ENCODE peak calls at places on chromosomes 13 and 19, in five cellular contexts. One of them, this sample, is unnamed.

GRCh38 chr19:5314012-5314906 is 26.4 kb downstream of the PTPRS start:
- DNase-seq in coronary artery: no peak
- DNase-seq in WTC11: no peak
- DNase-seq in GM12878: no peak
- DNase-seq in glutamatergic neuron: no peak
- DNase-seq in this sample: no peak

GRCh38 chr19:46537136-46538097 is 41.8 kb upstream of the PNMA8B start:
- DNase-seq in WTC11: peak; percentile 83
- DNase-seq in coronary artery: no peak
- DNase-seq in GM12878: no peak
- DNase-seq in glutamatergic neuron: peak; percentile 81
- DNase-seq in this sample: peak; percentile 86

GRCh38 chr13:113597386-113598080 is 13.0 kb downstream of the TFDP1 start:
- DNase-seq in coronary artery: peak; percentile 41
- DNase-seq in glutamatergic neuron: no peak
- DNase-seq in WTC11: peak; percentile 8
- DNase-seq in GM12878: no peak
- DNase-seq in this sample: no peak

GRCh38 chr19:35058370-35058769 is 16.8 kb downstream of the HPN start:
- DNase-seq in coronary artery: no peak
- DNase-seq in GM12878: no peak
- DNase-seq in WTC11: no peak
- DNase-seq in glutamatergic neuron: no peak
- DNase-seq in this sample: no peak

GRCh38 chr13:114132419-114133121 is at the start of gene RASA3:
- DNase-seq in GM12878: no peak
- DNase-seq in WTC11: peak; percentile 83
- DNase-seq in glutamatergic neuron: peak; percentile 83
- DNase-seq in coronary artery: peak; percentile 89
- DNase-seq in this sample: peak; percentile 91

GRCh38 chr19:18991468-18991867 is 41.8 kb downstream of the SUGP2 start:
- DNase-seq in WTC11: no peak
- DNase-seq in coronary artery: no peak
- DNase-seq in GM12878: no peak
- DNase-seq in glutamatergic neuron: no peak
- DNase-seq in this sample: no peak

GRCh38 chr13:52162279-52163101 is 3.1 kb upstream of the NEK3 start:
- DNase-seq in GM12878: no peak
- DNase-seq in coronary artery: no peak
- DNase-seq in glutamatergic neuron: no peak
- DNase-seq in WTC11: no peak
- DNase-seq in this sample: no peak

GRCh38 chr13:39538826-39539555 is 64.0 kb downstream of the LHFPL6 start:
- DNase-seq in GM12878: no peak
- DNase-seq in glutamatergic neuron: no peak
- DNase-seq in WTC11: no peak
- DNase-seq in coronary artery: no peak
- DNase-seq in this sample: no peak

GRCh38 chr13:67231481-67231940 is 1.4 kb upstream of the PCDH9 start:
- DNase-seq in GM12878: no peak
- DNase-seq in WTC11: no peak
- DNase-seq in coronary artery: no peak
- DNase-seq in glutamatergic neuron: no peak
- DNase-seq in this sample: no peak

GRCh38 chr13:27954406-27954851 is 14.7 kb downstream of the CDX2 start:
- DNase-seq in coronary artery: no peak
- DNase-seq in glutamatergic neuron: peak; percentile 56
- DNase-seq in WTC11: peak; percentile 71
- DNase-seq in GM12878: no peak
- DNase-seq in this sample: no peak

GRCh38 chr13:32610977-32611376 is 24.7 kb downstream of the PDS5B start:
- DNase-seq in coronary artery: no peak
- DNase-seq in glutamatergic neuron: no peak
- DNase-seq in WTC11: no peak
- DNase-seq in GM12878: no peak
- DNase-seq in this sample: no peak

DNA sequence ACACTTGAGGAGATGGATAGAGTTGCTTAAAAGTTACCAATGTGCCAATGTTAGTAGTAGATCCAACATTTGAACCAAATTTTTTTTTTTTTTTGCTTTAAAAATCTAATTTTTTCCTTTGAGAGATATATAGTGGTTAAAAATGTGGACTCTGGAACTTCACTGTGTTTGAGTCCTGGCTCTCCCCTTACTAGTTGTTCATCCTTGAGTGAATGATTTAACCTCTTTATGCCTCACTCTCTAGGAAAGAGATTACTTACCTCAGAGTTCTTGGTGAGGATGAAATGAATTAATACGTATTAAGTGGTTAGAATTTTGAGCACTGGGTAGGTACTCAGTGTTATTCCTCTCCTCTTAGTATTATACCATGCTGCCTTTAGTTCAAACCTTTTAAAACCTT is 24.3 kb downstream of the PDS5B start:
- DNase-seq in GM12878: no peak
- DNase-seq in WTC11: no peak
- DNase-seq in glutamatergic neuron: no peak
- DNase-seq in coronary artery: no peak
- DNase-seq in this sample: no peak
- TF ChIP-seq CTCF in GM12878: no peak
- TF ChIP-seq CTCF in WTC11: no peak
- TF ChIP-seq CTCF in glutamatergic neuron: no peak
- TF ChIP-seq CTCF in coronary artery: no peak
- TF ChIP-seq CTCF in this sample: no peak

DNA sequence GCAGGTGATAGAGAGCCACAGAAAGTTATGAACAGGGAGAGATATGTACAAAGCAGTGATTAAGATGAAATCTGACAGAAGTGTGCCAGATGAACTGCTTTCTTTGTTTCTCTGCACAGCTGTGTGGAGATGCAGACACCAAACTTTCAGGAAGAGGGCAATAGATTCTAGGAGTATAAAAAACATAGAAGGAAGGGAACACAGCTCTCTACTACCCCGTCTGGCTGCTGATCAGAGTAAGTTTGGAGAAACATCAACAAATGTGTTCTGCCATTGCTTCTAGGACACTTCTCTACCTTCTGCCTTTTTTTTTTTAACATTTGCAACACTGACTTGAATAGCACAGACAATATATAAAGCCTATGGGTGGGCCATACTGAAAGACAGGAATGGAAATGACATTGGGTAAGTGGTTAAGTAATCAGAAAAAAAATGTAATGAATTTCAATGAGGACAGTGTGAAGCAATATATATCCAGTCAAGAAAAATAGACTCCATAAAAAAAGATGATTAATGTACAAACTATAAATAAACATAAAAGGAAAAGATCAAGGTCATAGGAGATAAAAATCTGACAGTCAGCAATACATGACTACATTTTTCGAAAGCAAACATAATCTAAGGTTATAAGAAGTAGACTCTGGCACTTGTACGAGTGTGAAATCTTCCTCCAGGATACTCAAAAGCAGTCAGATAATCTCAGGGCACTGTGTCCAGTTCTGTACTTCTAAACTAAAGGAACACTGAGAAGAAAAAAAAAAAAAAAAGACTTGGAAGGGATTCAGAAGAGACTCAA is 21.4 kb downstream of the NUFIP1 start:
- DNase-seq in coronary artery: no peak
- DNase-seq in glutamatergic neuron: no peak
- DNase-seq in GM12878: no peak
- DNase-seq in WTC11: no peak
- DNase-seq in this sample: no peak
- TF ChIP-seq CTCF in coronary artery: no peak
- TF ChIP-seq CTCF in glutamatergic neuron: no peak
- TF ChIP-seq CTCF in GM12878: no peak
- TF ChIP-seq CTCF in WTC11: no peak
- TF ChIP-seq CTCF in this sample: peak; percentile 42

GRCh38 chr13:110714798-110715394 is 1.4 kb downstream of the ING1 start:
- DNase-seq in glutamatergic neuron: peak; percentile 67
- DNase-seq in WTC11: peak; percentile 49
- DNase-seq in coronary artery: no peak
- DNase-seq in GM12878: no peak
- DNase-seq in this sample: no peak
- TF ChIP-seq CTCF in glutamatergic neuron: no peak
- TF ChIP-seq CTCF in WTC11: no peak
- TF ChIP-seq CTCF in coronary artery: no peak
- TF ChIP-seq CTCF in GM12878: peak; percentile 16
- TF ChIP-seq CTCF in this sample: no peak

GRCh38 chr19:40571831-40572495 is 4.7 kb upstream of the SHKBP1 start:
- DNase-seq in WTC11: no peak
- DNase-seq in coronary artery: no peak
- DNase-seq in GM12878: no peak
- DNase-seq in glutamatergic neuron: no peak
- DNase-seq in this sample: no peak

GRCh38 chr19:40567040-40567749 is 9.5 kb upstream of the SHKBP1 start:
- DNase-seq in coronary artery: no peak
- DNase-seq in GM12878: no peak
- DNase-seq in WTC11: no peak
- DNase-seq in glutamatergic neuron: peak; percentile 47
- DNase-seq in this sample: no peak

GRCh38 chr19:40567750-40568494 is 8.8 kb upstream of the SHKBP1 start:
- DNase-seq in WTC11: peak; percentile 62
- DNase-seq in coronary artery: no peak
- DNase-seq in glutamatergic neuron: peak; percentile 67
- DNase-seq in GM12878: no peak
- DNase-seq in this sample: no peak

GRCh38 chr19:40571005-40571318 is 5.7 kb upstream of the SHKBP1 start:
- DNase-seq in GM12878: no peak
- DNase-seq in coronary artery: no peak
- DNase-seq in glutamatergic neuron: no peak
- DNase-seq in WTC11: no peak
- DNase-seq in this sample: no peak

DNA sequence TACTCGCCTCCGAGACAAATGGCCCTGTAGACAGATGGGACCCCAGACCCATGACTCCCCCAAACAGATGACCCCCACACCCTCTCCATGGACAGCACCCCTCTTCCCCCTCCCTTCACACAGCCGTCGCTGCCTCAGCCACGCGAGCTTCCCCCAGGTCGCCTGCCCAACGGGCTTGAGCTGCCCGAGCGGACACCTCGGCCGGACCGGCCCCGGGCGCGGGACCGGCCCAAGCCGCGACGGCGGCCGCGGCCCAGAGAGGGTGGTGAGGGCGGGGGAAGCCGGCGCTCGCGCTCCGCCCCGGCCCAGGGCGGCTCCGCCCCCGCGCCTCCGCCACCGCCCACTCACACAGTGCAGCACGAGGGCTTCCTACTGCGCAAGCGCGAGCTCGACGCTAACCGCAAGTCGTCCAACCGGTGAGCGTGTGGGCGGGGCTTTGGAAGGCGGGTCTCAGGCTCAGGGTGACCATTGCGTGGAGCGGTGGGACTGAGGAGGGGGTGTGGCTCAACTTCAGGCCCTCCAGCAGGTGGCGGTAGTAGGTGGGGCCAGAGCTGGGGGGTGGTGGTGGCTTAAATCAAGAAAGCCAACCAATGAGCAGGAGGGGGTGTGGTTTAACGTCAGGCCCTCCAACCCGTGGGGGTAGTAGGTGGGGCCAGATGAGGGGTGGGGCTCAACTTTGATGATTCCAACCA is 6.2 kb upstream of the SHKBP1 start:
- DNase-seq in glutamatergic neuron: peak; percentile 100
- DNase-seq in coronary artery: peak; percentile 99
- DNase-seq in WTC11: peak; percentile 100
- DNase-seq in GM12878: peak; percentile 97
- DNase-seq in this sample: peak; percentile 99
- TF ChIP-seq CTCF in glutamatergic neuron: peak; percentile 12
- TF ChIP-seq CTCF in coronary artery: no peak
- TF ChIP-seq CTCF in WTC11: no peak
- TF ChIP-seq CTCF in GM12878: peak; percentile 47
- TF ChIP-seq CTCF in this sample: no peak

DNA sequence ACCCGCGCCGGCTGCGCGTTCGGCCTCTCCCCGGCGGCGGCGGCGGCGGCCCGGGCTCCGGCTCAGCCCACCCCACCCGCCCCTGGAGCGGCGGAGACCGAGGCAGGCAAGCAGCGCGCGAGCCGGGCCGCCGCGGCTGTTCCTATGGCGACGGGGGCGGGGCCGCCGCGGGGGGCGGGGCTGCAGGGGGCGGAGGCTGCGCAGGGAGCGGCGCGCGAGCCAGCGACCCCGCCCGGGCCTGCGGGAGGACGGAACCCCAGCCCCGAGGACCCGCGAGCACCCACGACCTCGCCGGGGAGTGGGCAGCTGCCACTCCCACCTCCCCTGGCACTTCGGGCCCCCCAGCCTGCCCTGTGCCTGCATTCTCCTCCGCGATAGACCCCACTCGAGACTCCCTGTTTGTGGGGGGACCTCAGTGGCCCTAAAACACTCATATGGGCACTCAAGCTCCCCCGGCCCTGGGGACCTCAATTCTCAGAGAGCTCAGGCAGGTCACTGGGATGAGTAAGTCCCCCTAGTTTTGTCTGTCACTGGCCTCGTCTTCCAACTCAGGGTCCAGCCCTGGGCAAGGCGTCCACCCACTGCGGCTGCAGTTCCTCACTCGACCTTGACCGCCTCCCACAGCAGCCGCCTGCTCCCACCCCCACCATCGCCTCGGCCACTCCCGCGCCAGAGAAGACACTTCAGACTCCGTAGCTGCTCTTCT is at the start of gene CTXN1:
- DNase-seq in WTC11: peak; percentile 80
- DNase-seq in coronary artery: no peak
- DNase-seq in glutamatergic neuron: peak; percentile 91
- DNase-seq in GM12878: no peak
- DNase-seq in this sample: peak; percentile 93
- TF ChIP-seq CTCF in WTC11: no peak
- TF ChIP-seq CTCF in coronary artery: no peak
- TF ChIP-seq CTCF in glutamatergic neuron: no peak
- TF ChIP-seq CTCF in GM12878: no peak
- TF ChIP-seq CTCF in this sample: no peak

GRCh38 chr19:11446652-11447301 is 11.3 kb downstream of the PRKCSH start:
- DNase-seq in glutamatergic neuron: peak; percentile 94
- DNase-seq in coronary artery: no peak
- DNase-seq in GM12878: no peak
- DNase-seq in WTC11: peak; percentile 88
- DNase-seq in this sample: no peak
- TF ChIP-seq CTCF in glutamatergic neuron: peak; percentile 88
- TF ChIP-seq CTCF in coronary artery: peak; percentile 66
- TF ChIP-seq CTCF in GM12878: peak; percentile 68
- TF ChIP-seq CTCF in WTC11: peak; percentile 77
- TF ChIP-seq CTCF in this sample: peak; percentile 72

GRCh38 chr19:8324186-8325050 is 3.1 kb downstream of the RPS28 start:
- DNase-seq in coronary artery: no peak
- DNase-seq in WTC11: no peak
- DNase-seq in glutamatergic neuron: no peak
- DNase-seq in GM12878: no peak
- DNase-seq in this sample: no peak
- TF ChIP-seq CTCF in coronary artery: no peak
- TF ChIP-seq CTCF in WTC11: no peak
- TF ChIP-seq CTCF in glutamatergic neuron: no peak
- TF ChIP-seq CTCF in GM12878: peak; percentile 16
- TF ChIP-seq CTCF in this sample: no peak

GRCh38 chr19:11152318-11153062 is 3.1 kb downstream of the SPC24 start:
- DNase-seq in GM12878: no peak
- DNase-seq in glutamatergic neuron: no peak
- DNase-seq in coronary artery: peak; percentile 89
- DNase-seq in WTC11: no peak
- DNase-seq in this sample: no peak

GRCh38 chr19:11154683-11155047 is 917 bp downstream of the SPC24 start:
- DNase-seq in coronary artery: no peak
- DNase-seq in WTC11: no peak
- DNase-seq in glutamatergic neuron: no peak
- DNase-seq in GM12878: no peak
- DNase-seq in this sample: no peak

GRCh38 chr19:11151181-11151580 is 4.4 kb downstream of the SPC24 start:
- DNase-seq in coronary artery: no peak
- DNase-seq in GM12878: no peak
- DNase-seq in glutamatergic neuron: no peak
- DNase-seq in WTC11: no peak
- DNase-seq in this sample: no peak

GRCh38 chr19:11159598-11160001 is 4.0 kb upstream of the SPC24 start:
- DNase-seq in coronary artery: no peak
- DNase-seq in glutamatergic neuron: no peak
- DNase-seq in GM12878: no peak
- DNase-seq in WTC11: no peak
- DNase-seq in this sample: no peak

GRCh38 chr19:11155373-11156120 is at the start of gene SPC24:
- DNase-seq in glutamatergic neuron: peak; percentile 95
- DNase-seq in WTC11: peak; percentile 96
- DNase-seq in coronary artery: peak; percentile 94
- DNase-seq in GM12878: peak; percentile 94
- DNase-seq in this sample: peak; percentile 99
- TF ChIP-seq CTCF in glutamatergic neuron: no peak
- TF ChIP-seq CTCF in WTC11: no peak
- TF ChIP-seq CTCF in coronary artery: no peak
- TF ChIP-seq CTCF in GM12878: no peak
- TF ChIP-seq CTCF in this sample: no peak

This sample was measured in osteocyte.